ENCODE peak calls at places on chromosomes 11 and 22, in four cellular contexts. U, I, F and G are unnamed samples.

GRCh38 chr11:3128356-3129180 is 36.5 kb downstream of the OSBPL5 start:
- DNase-seq in U (no peak), I (no peak), F (no peak), G (no peak)

GRCh38 chr11:130711193-130711592 is 205.1 kb downstream of the SNX19 start:
- DNase-seq in U (no peak), I (no peak), F (no peak), G (no peak)

GRCh38 chr11:38547464-38547863 is 1949.4 kb upstream of the RAG2 start:
- DNase-seq in U (peak), I (no peak), F (no peak), G (no peak)

GRCh38 chr11:116217006-116217405 is 555.8 kb downstream of the BUD13 start:
- DNase-seq in U (no peak), I (peak), F (peak), G (peak)

GRCh38 chr11:403021-403760 is 9.2 kb downstream of the PKP3 start:
- DNase-seq in U (no peak), I (no peak), F (no peak), G (no peak)

GRCh38 chr11:74605403-74605802 is 13.0 kb downstream of the POLD3 start:
- DNase-seq in U (no peak), I (no peak), F (no peak), G (no peak)

GRCh38 chr22:37416806-37417205 is 10.5 kb downstream of the ELFN2 start:
- DNase-seq in U (no peak), I (no peak), F (peak), G (peak)

GRCh38 chr11:11387201-11387600 is 34.2 kb upstream of the CSNK2A3 start:
- DNase-seq in U (no peak), I (no peak), F (no peak), G (no peak)

GRCh38 chr11:62505784-62506145 is 40.8 kb downstream of the AHNAK start:
- DNase-seq in U (no peak), I (no peak), F (no peak), G (no peak)

GRCh38 chr11:132402056-132402684 is 1031.8 kb downstream of the NTM start:
- DNase-seq in U (peak), I (peak), F (peak), G (peak)

GRCh38 chr11:13429836-13430235 is 33.2 kb downstream of the BTBD10 start:
- DNase-seq in U (no peak), I (no peak), F (no peak), G (no peak)

GRCh38 chr11:18012314-18012905 is 437 bp downstream of the SERGEF start:
- DNase-seq in U (peak), I (peak), F (no peak), G (peak)

GRCh38 chr11:114058871-114059277 is 637 bp upstream of the ZBTB16 start:
- DNase-seq in U (no peak), I (no peak), F (no peak), G (no peak)

GRCh38 chr11:74949748-74950127 is 672 bp downstream of the SPCS2 start:
- DNase-seq in U (peak), I (peak), F (no peak), G (no peak)

GRCh38 chr22:38262051-38262795 is 10.6 kb downstream of the TMEM184B start:
- DNase-seq in U (no peak), I (no peak), F (peak), G (peak)

GRCh38 chr11:126636911-126637799 is 281.7 kb downstream of the ST3GAL4 start:
- DNase-seq in U (peak), I (peak), F (no peak), G (no peak)

GRCh38 chr11:109641549-109641948 is 219.6 kb downstream of the C11orf87 start:
- DNase-seq in U (peak), I (peak), F (peak), G (peak)

GRCh38 chr11:78961938-78962701 is 387.5 kb upstream of the NARS2 start:
- DNase-seq in U (peak), I (peak), F (no peak), G (peak)

GRCh38 chr11:105670811-105671210 is 60.9 kb downstream of the GRIA4 start:
- DNase-seq in U (peak), I (no peak), F (no peak), G (no peak)

GRCh38 chr11:40388097-40388818 is 1071.2 kb downstream of the LRRC4C start:
- DNase-seq in U (peak), I (peak), F (no peak), G (no peak)

GRCh38 chr22:19488884-19489843 is 9.4 kb downstream of the CDC45 start:
- DNase-seq in U (no peak), I (no peak), F (no peak), G (no peak)

GRCh38 chr11:11786771-11787170 is 55.0 kb upstream of the USP47 start:
- DNase-seq in U (peak), I (peak), F (no peak), G (no peak)

GRCh38 chr11:17923213-17923612 is 89.6 kb downstream of the SERGEF start:
- DNase-seq in U (peak), I (no peak), F (no peak), G (no peak)

GRCh38 chr11:73866095-73866579 is 10.5 kb downstream of the COA4 start:
- DNase-seq in U (peak), I (peak), F (no peak), G (no peak)

GRCh38 chr22:27489265-27489675 is 312.3 kb downstream of the MN1 start:
- DNase-seq in U (peak), I (peak), F (no peak), G (no peak)

GRCh38 chr22:49570032-49570848 is 257.4 kb downstream of the BRD1 start:
- DNase-seq in U (no peak), I (no peak), F (no peak), G (no peak)

GRCh38 chr22:23306438-23306921 is 126.2 kb downstream of the BCR start:
- DNase-seq in U (peak), I (peak), F (no peak), G (no peak)

GRCh38 chr22:46598737-46599424 is 21.3 kb upstream of the GRAMD4 start:
- DNase-seq in U (no peak), I (no peak), F (no peak), G (no peak)

GRCh38 chr11:108319541-108320145 is 96.8 kb downstream of the ATM start:
- DNase-seq in U (peak), I (peak), F (no peak), G (no peak)

GRCh38 chr11:121575250-121575962 is 122.6 kb upstream of the SORL1-AS1 start:
- DNase-seq in U (peak), I (peak), F (no peak), G (peak)

GRCh38 chr11:117390743-117391142 is 63.1 kb downstream of the CEP164 start:
- DNase-seq in U (no peak), I (no peak), F (no peak), G (no peak)

GRCh38 chr11:26187639-26188038 is 144.3 kb upstream of the ANO3 start:
- DNase-seq in U (peak), I (peak), F (no peak), G (no peak)

GRCh38 chr11:2369320-2369719 is 7.8 kb upstream of the CD81 start:
- DNase-seq in U (no peak), I (no peak), F (no peak), G (no peak)

GRCh38 chr11:64391839-64392238 is 32.9 kb downstream of the RPS6KA4 start:
- DNase-seq in U (no peak), I (no peak), F (no peak), G (no peak)

GRCh38 chr11:64400096-64400495 is 41.1 kb downstream of the RPS6KA4 start:
- DNase-seq in U (no peak), I (no peak), F (no peak), G (no peak)

GRCh38 chr11:64400667-64401066 is 41.7 kb downstream of the RPS6KA4 start:
- DNase-seq in U (no peak), I (no peak), F (no peak), G (no peak)

GRCh38 chr11:64395545-64396078 is 36.6 kb downstream of the RPS6KA4 start:
- DNase-seq in U (no peak), I (no peak), F (no peak), G (no peak)

GRCh38 chr11:64396079-64396591 is 37.2 kb downstream of the RPS6KA4 start:
- DNase-seq in U (no peak), I (no peak), F (no peak), G (no peak)
- H3K4me3 ChIP-seq in U (no peak), I (no peak), F (no peak), G (no peak)

DNA sequence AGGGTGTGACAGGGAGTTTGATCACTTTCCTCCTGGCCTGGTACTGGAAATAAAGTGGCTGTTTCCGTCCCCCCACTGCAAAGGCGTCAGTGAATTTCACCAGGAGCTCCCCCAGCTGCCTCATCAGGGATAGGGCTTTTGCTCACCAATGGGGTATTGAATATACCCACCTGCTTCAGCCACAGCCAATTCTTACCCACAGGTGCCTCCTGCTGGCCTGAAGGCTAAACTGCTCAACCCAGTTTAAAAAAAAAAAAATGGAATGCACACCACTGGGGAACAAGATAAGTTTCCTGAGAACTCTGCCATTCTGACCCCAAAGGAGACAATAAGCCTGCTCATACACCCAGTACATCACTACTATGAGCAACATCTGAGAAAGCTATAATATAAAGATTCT is 65.3 kb upstream of the MS4A8 start:
- DNase-seq in U (no peak), I (no peak), F (peak), G (peak)
- TF ChIP-seq CTCF in U (no peak), I (peak), F (peak), G (peak)

GRCh38 chr11:65593518-65594414 is 1.8 kb downstream of the KCNK7 start:
- DNase-seq in U (no peak), I (no peak), F (peak), G (peak)

GRCh38 chr11:65591939-65592814 is 3.4 kb downstream of the KCNK7 start:
- DNase-seq in U (peak), I (peak), F (no peak), G (no peak)

GRCh38 chr11:65590240-65590738 is 5.3 kb downstream of the KCNK7 start:
- DNase-seq in U (no peak), I (no peak), F (no peak), G (no peak)

GRCh38 chr11:65594991-65595920 is at the start of gene KCNK7:
- DNase-seq in U (no peak), I (no peak), F (no peak), G (no peak)

GRCh38 chr11:65592840-65593517 is 2.6 kb downstream of the KCNK7 start:
- DNase-seq in U (no peak), I (no peak), F (no peak), G (no peak)
- H3K4me3 ChIP-seq in U (no peak), I (no peak), F (no peak), G (no peak)

GRCh38 chr11:103536335-103536722 is 427.1 kb downstream of the DYNC2H1 start:
- DNase-seq in U (no peak), I (no peak), F (no peak), G (no peak)

GRCh38 chr11:103539166-103539565 is 429.9 kb downstream of the DYNC2H1 start:
- DNase-seq in U (no peak), I (no peak), F (no peak), G (no peak)

GRCh38 chr11:103534959-103535358 is 425.7 kb downstream of the DYNC2H1 start:
- DNase-seq in U (no peak), I (no peak), F (no peak), G (no peak)

GRCh38 chr11:103541186-103541795 is 432.1 kb downstream of the DYNC2H1 start:
- DNase-seq in U (no peak), I (no peak), F (peak), G (no peak)

GRCh38 chr11:103537904-103538502 is 428.8 kb downstream of the DYNC2H1 start:
- DNase-seq in U (no peak), I (peak), F (no peak), G (peak)
- TF ChIP-seq CTCF in U (peak), I (peak), F (peak), G (peak)

DNA sequence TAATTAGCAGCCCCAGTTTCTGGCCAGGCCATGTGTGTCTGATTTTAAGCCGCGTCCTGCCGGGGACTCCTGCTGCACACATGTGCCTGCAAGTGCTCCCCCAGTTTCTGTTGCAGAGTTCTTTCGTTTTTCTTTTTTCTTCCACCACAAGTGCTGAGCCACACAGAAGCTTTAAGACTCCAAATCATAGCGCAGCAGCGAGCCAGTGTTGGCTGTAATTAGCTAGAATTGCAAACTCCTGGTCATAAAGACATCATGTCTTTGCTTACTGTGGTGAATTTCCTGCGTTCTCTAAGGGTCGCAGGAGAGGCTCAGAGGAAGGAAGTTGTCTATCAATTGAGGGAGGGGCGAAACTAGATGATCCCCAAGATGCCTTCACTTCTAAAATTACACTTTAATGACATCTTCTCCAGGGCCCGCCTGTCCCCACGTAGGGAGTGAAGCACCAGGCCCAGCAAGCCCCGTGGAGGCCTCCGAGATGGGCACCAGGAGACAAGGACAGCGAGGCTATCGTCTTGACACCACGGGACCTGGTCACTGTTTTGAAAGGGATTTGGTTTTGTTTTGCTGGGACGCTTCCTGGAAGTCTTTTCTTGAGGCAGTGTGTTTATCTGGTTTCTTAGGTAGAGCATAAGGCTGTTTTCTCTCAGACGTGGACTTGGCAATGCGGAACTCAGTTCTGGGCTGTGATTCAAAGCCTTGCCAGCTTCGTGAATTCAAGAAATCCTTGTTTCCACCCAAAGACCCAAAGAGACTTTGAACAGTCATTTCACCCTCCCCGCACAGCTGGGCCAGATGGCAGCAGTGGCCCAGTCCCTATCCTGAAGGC is 71.8 kb downstream of the UBASH3B start:
- DNase-seq in U (no peak), I (no peak), F (peak), G (peak)
- H3K4me3 ChIP-seq in U (no peak), I (no peak), F (peak), G (peak)

DNA sequence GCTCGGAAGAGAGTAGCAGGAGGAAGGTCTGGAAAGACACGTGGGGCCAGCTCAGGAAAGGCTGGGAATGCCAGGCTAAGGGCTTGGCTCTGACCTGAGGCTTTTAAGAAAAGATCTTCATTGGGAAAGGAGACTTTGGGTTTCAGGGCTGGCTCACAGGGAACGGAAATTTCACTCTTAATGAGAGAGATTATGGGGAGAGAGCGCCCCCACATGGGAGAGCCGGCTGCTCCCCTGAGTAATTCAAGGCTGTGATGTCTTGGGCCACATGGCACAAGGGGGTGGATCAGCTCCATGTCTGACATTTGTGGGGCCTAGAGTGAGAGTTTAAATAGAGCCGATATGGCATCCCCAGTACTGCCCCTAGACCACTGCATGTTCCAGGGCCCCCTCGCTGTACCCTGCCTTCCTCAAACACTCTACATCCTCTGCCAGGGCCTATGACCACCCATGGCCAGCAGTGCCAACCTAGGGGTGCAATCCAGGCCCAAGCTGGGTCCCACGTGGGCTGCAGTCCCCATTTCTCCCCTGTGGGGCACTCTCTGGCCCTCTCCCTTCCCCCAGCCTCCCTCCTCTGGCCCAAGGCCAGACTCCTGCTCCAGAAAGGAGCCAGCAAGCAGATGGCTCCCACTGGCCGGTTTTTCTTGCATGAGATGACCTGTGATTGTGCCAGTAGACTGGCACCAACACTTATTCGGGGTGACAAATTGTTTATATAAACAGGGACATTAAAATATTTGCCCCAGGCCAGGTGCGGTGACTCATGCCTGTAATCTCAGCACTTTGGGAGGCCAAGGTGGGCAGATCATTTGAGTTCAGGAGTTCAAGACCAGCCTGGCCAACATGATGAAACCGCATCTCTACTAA is 75.2 kb downstream of the ISX start:
- DNase-seq in U (no peak), I (no peak), F (no peak), G (peak)
- TF ChIP-seq CTCF in U (no peak), I (no peak), F (peak), G (peak)

GRCh38 chr11:29119691-29120328 is 897.0 kb downstream of the KCNA4 start:
- DNase-seq in U (peak), I (peak), F (no peak), G (no peak)
- H3K4me3 ChIP-seq in U (peak), I (no peak), F (no peak), G (no peak)